ENCODE peak calls at places on chromosomes 16 and 17, in five cellular contexts. U is A549, S is HepG2, K is endothelial cell of umbilical vein, V is GM12878. Y is an unnamed sample.

GRCh38 chr17:16419074-16419928 is 3.9 kb downstream of the TRPV2 start:
- DNase-seq in U (peak; percentile 58), S (peak; percentile 54), K (peak; percentile 63), V (peak; percentile 59), Y (peak; percentile 90)

GRCh38 chr17:55870044-55870443 is 119.2 kb downstream of the PCTP start:
- DNase-seq in U (no peak), S (no peak), K (no peak), V (no peak), Y (no peak)

GRCh38 chr16:88737298-88738166 is 31.2 kb downstream of the CTU2 start:
- DNase-seq in U (peak; percentile 85), S (peak; percentile 55), K (peak; percentile 50), V (peak; percentile 13), Y (peak; percentile 86)

GRCh38 chr17:49337900-49338299 is 24.1 kb downstream of the ZNF652 start:
- DNase-seq in U (no peak), S (no peak), K (peak; percentile 30), V (no peak), Y (peak; percentile 72)

GRCh38 chr17:20988896-20989295 is 53.9 kb downstream of the USP22 start:
- DNase-seq in U (no peak), S (no peak), K (no peak), V (no peak), Y (no peak)

GRCh38 chr16:88320947-88321634 is 61.7 kb upstream of the ZNF469 start:
- DNase-seq in U (peak; percentile 60), S (no peak), K (peak; percentile 9), V (no peak), Y (peak; percentile 48)

GRCh38 chr17:73625006-73625405 is 19.2 kb downstream of the SDK2 start:
- DNase-seq in U (no peak), S (no peak), K (no peak), V (no peak), Y (no peak)

GRCh38 chr17:48997827-48998556 is 807 bp downstream of the IGF2BP1 start:
- DNase-seq in U (no peak), S (no peak), K (peak; percentile 35), V (no peak), Y (peak; percentile 68)

GRCh38 chr17:57649731-57650484 is 95.2 kb downstream of the CCDC182 start:
- DNase-seq in U (peak; percentile 72), S (no peak), K (no peak), V (no peak), Y (peak; percentile 17)

GRCh38 chr16:69260019-69260418 is 51.1 kb upstream of the VPS4A start:
- DNase-seq in U (peak; percentile 7), S (no peak), K (no peak), V (no peak), Y (no peak)

GRCh38 chr16:69321080-69321479 is 9.3 kb downstream of the PDF start:
- DNase-seq in U (no peak), S (no peak), K (no peak), V (no peak), Y (no peak)

GRCh38 chr17:49523706-49524472 is 28.8 kb downstream of the NGFR start:
- DNase-seq in U (no peak), S (no peak), K (no peak), V (no peak), Y (no peak)

GRCh38 chr17:4588862-4589625 is 4.7 kb downstream of the SMTNL2 start:
- DNase-seq in U (no peak), S (no peak), K (no peak), V (no peak), Y (no peak)

GRCh38 chr17:66021757-66022156 is 170.2 kb downstream of the CEP112 start:
- DNase-seq in U (no peak), S (no peak), K (no peak), V (no peak), Y (no peak)

DNA sequence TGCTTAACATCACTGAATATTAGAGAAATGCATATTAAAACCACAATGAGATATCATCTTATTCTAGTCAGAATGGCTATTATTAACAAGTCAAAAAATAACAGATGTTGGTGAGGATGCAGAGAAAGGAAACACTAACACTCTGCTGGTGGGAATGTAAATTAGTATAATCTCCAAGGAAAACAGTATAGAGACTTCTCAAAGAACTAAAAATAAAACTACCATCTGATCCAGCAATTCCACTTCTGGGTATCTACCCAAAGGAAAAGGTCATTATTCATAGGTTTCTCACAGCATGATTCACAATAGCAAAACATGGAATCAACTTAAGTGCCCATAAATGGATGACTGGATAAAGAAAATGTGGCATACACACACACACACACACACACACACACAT is 166.4 kb downstream of the CEP112 start:
- DNase-seq in U (no peak), S (no peak), K (no peak), V (no peak), Y (no peak)
- TF ChIP-seq POLR2A in U (no peak), S (no peak), K (no peak), V (no peak), Y (no peak)

GRCh38 chr16:81740163-81740562 is 38.9 kb upstream of the PLCG2 start:
- DNase-seq in U (no peak), S (peak; percentile 31), K (no peak), V (peak; percentile 68), Y (peak; percentile 55)
- TF ChIP-seq MYC in U (no peak), S (no peak), K (no peak), V (no peak), Y (no peak)

GRCh38 chr17:60646701-60647100 is 30.9 kb upstream of the BCAS3 start:
- DNase-seq in U (no peak), S (no peak), K (no peak), V (no peak), Y (no peak)
- H3K4me3 ChIP-seq in U (no peak overlapping the region), S (no peak overlapping the region), K (no peak overlapping the region), V (no peak overlapping the region), Y (no peak overlapping the region)

DNA sequence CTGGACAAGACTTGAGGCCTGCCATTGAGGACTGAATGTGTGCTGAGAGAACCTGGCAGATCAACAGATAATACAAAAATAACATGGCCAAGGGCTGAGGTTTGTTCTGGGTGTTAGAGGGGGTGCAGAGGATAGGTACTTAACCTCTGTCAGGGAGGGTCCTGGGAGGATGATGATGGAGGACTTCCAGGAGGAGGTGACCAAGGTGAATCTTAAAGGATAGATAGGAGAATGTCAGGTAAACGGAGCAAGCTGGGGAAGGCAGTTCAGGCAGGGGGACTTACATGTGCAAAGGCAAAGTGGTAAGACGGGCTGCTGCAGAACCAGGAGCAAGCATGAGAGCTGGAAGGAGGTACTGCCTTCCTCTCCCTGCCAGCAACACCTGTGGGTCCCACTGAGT is 119.8 kb upstream of the PLCG2 start:
- DNase-seq in U (no peak), S (no peak), K (no peak), V (no peak), Y (no peak)
- TF ChIP-seq POLR2A in U (no peak), S (no peak), K (no peak), V (no peak), Y (no peak)

GRCh38 chr16:1768767-1769401 is 2.5 kb downstream of the NME3 start:
- DNase-seq in U (no peak), S (no peak), K (no peak), V (no peak), Y (no peak)
- TF ChIP-seq MYC in U (no peak), S (no peak), K (no peak), V (no peak), Y (no peak)

DNA sequence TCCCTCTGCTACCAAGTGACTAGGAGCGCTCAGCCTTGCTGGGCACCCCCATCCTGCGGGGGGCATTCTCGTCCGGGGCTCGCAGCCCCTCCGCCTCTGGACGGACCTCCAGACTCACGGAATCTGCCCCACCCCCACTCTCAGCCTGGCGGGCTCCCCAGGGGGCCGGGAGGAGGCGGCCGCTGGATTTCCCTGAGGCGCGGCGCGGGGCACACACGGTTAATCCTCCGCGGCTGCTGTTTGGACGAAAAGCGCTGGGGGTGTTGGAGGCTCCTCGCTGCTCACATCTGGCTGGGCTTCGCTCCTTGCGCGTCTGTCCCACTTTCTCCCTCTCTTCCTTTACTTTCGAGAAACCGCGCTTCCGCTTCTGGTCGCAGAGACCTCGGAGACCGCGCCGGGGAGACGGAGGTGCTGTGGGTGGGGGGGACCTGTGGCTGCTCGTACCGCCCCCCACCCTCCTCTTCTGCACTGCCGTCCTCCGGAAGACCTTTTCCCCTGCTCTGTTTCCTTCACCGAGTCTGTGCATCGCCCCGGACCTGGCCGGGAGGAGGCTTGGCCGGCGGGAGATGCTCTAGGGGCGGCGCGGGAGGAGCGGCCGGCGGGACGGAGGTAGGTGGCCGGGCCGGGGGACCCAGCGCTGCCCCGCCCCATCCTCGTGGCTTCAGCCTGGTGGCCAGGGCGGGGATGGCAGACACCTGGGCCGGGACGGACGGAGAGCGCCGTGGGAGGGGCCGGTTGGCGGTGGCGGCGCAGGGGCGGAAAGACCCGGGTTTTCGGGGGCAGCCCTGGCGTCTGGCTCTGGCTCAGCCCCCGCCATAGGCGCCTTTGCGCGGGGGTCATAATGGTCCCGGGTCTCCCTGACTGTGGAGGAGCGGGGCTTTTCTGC is at the start of gene C1QTNF1:
- DNase-seq in U (peak; percentile 35), S (no peak), K (no peak), V (no peak), Y (peak; percentile 23)
- H3K4me3 ChIP-seq in U (peak within 1 kb of the TSS; percentile 63), S (no peak within 1 kb of the TSS), K (peak within 1 kb of the TSS; percentile 40), V (no peak within 1 kb of the TSS), Y (no peak within 1 kb of the TSS)

GRCh38 chr17:82231562-82232321 is 2.9 kb downstream of the SLC16A3 start:
- DNase-seq in U (peak; percentile 93), S (peak; percentile 94), K (peak; percentile 35), V (no peak), Y (peak; percentile 92)
- TF ChIP-seq POLR2A in U (peak; percentile 48), S (no peak), K (no peak), V (peak; percentile 28), Y (no peak)

GRCh38 chr16:48136547-48137360 is 19.0 kb downstream of the ABCC12 start:
- DNase-seq in U (no peak), S (no peak), K (no peak), V (no peak), Y (no peak)
- TF ChIP-seq MYC in U (no peak), S (no peak), K (no peak), V (no peak), Y (no peak)

GRCh38 chr16:970379-970765 is 412 bp downstream of the LMF1 start:
- DNase-seq in U (no peak), S (no peak), K (no peak), V (no peak), Y (no peak)
- H3K4me3 ChIP-seq in U (peak overlapping the region; percentile 97), S (peak overlapping the region; percentile 86), K (peak overlapping the region; percentile 64), V (peak overlapping the region; percentile 86), Y (peak overlapping the region; percentile 52)

GRCh38 chr16:66872524-66872923 is 7.8 kb upstream of the PDP2 start:
- DNase-seq in U (no peak), S (no peak), K (no peak), V (no peak), Y (peak; percentile 75)

GRCh38 chr16:66871840-66872239 is 8.5 kb upstream of the PDP2 start:
- DNase-seq in U (no peak), S (no peak), K (no peak), V (no peak), Y (no peak)

GRCh38 chr16:66874079-66874775 is 6.1 kb upstream of the PDP2 start:
- DNase-seq in U (no peak), S (no peak), K (no peak), V (no peak), Y (peak; percentile 55)

GRCh38 chr16:66873685-66874055 is 6.6 kb upstream of the PDP2 start:
- DNase-seq in U (no peak), S (no peak), K (no peak), V (no peak), Y (no peak)

GRCh38 chr16:66872927-66873684 is 7.2 kb upstream of the PDP2 start:
- DNase-seq in U (peak; percentile 92), S (peak; percentile 77), K (peak; percentile 96), V (peak; percentile 95), Y (peak; percentile 100)
- TF ChIP-seq POLR2A in U (peak; percentile 56), S (no peak), K (peak; percentile 58), V (peak; percentile 37), Y (peak; percentile 44)